ENCODE peak calls at places on chromosomes 5 and 9, in six cellular contexts. One of them, this sample, is unnamed.

GRCh38 chr9:112836394-112836793 is 54.3 kb downstream of the SLC46A2 start:
- DNase-seq in A673: no peak
- DNase-seq in colonic mucosa: peak; percentile 82
- DNase-seq in A549: no peak
- DNase-seq in GM12878: no peak
- DNase-seq in psoas muscle: no peak
- DNase-seq in this sample: no peak

GRCh38 chr5:133944263-133945230 is 23.9 kb downstream of the C5orf15 start:
- DNase-seq in GM12878: no peak
- DNase-seq in A549: peak; percentile 74
- DNase-seq in colonic mucosa: peak; percentile 35
- DNase-seq in psoas muscle: no peak
- DNase-seq in A673: peak; percentile 87
- DNase-seq in this sample: no peak

GRCh38 chr5:135533794-135534193 is 2.0 kb downstream of the NEUROG1 start:
- DNase-seq in GM12878: no peak
- DNase-seq in colonic mucosa: no peak
- DNase-seq in A673: no peak
- DNase-seq in psoas muscle: no peak
- DNase-seq in A549: no peak
- DNase-seq in this sample: no peak

GRCh38 chr9:101381118-101381517 is 3.7 kb downstream of the BAAT start:
- DNase-seq in A549: no peak
- DNase-seq in colonic mucosa: no peak
- DNase-seq in A673: no peak
- DNase-seq in psoas muscle: no peak
- DNase-seq in GM12878: no peak
- DNase-seq in this sample: no peak

GRCh38 chr5:16737173-16737572 is 120.4 kb upstream of the RETREG1 start:
- DNase-seq in GM12878: no peak
- DNase-seq in colonic mucosa: no peak
- DNase-seq in A549: no peak
- DNase-seq in psoas muscle: no peak
- DNase-seq in A673: no peak
- DNase-seq in this sample: no peak

GRCh38 chr9:126449725-126450443 is 123.3 kb downstream of the MVB12B start:
- DNase-seq in A549: no peak
- DNase-seq in colonic mucosa: no peak
- DNase-seq in psoas muscle: no peak
- DNase-seq in A673: no peak
- DNase-seq in GM12878: no peak
- DNase-seq in this sample: no peak

GRCh38 chr9:126228779-126229444 is 97.7 kb upstream of the MVB12B start:
- DNase-seq in A673: peak; percentile 76
- DNase-seq in GM12878: no peak
- DNase-seq in A549: peak; percentile 76
- DNase-seq in psoas muscle: peak; percentile 67
- DNase-seq in colonic mucosa: peak; percentile 71
- DNase-seq in this sample: no peak

GRCh38 chr9:126489604-126490593 is 123.8 kb upstream of the LMX1B start:
- DNase-seq in A673: no peak
- DNase-seq in A549: no peak
- DNase-seq in colonic mucosa: no peak
- DNase-seq in GM12878: no peak
- DNase-seq in psoas muscle: no peak
- DNase-seq in this sample: no peak

GRCh38 chr5:94217216-94217615 is 401.2 kb downstream of the KIAA0825 start:
- DNase-seq in A549: no peak
- DNase-seq in GM12878: no peak
- DNase-seq in A673: no peak
- DNase-seq in colonic mucosa: no peak
- DNase-seq in psoas muscle: no peak
- DNase-seq in this sample: no peak

GRCh38 chr9:23120630-23121029 is 674.0 kb downstream of the DMRTA1 start:
- DNase-seq in A549: no peak
- DNase-seq in psoas muscle: no peak
- DNase-seq in GM12878: no peak
- DNase-seq in colonic mucosa: no peak
- DNase-seq in A673: no peak
- DNase-seq in this sample: no peak

GRCh38 chr9:112332272-112332671 is 1.1 kb downstream of the PTBP3 start:
- DNase-seq in colonic mucosa: no peak
- DNase-seq in GM12878: no peak
- DNase-seq in A673: no peak
- DNase-seq in A549: no peak
- DNase-seq in psoas muscle: no peak
- DNase-seq in this sample: no peak

GRCh38 chr5:57032151-57032551 is 80.2 kb upstream of the MIER3 start:
- DNase-seq in GM12878: no peak
- DNase-seq in psoas muscle: no peak
- DNase-seq in A673: no peak
- DNase-seq in colonic mucosa: peak; percentile 71
- DNase-seq in A549: peak; percentile 60
- DNase-seq in this sample: no peak

GRCh38 chr9:132163457-132163875 is 1.6 kb downstream of the NTNG2 start:
- DNase-seq in psoas muscle: no peak
- DNase-seq in A673: no peak
- DNase-seq in GM12878: no peak
- DNase-seq in colonic mucosa: no peak
- DNase-seq in A549: no peak
- DNase-seq in this sample: no peak

GRCh38 chr9:89797970-89798369 is 193.2 kb downstream of the GADD45G start:
- DNase-seq in A673: no peak
- DNase-seq in A549: no peak
- DNase-seq in psoas muscle: no peak
- DNase-seq in GM12878: no peak
- DNase-seq in colonic mucosa: no peak
- DNase-seq in this sample: no peak

GRCh38 chr9:89794918-89795317 is 190.1 kb downstream of the GADD45G start:
- DNase-seq in A549: no peak
- DNase-seq in psoas muscle: no peak
- DNase-seq in GM12878: no peak
- DNase-seq in A673: no peak
- DNase-seq in colonic mucosa: peak; percentile 51
- DNase-seq in this sample: no peak

GRCh38 chr9:89795555-89796195 is 190.9 kb downstream of the GADD45G start:
- DNase-seq in psoas muscle: no peak
- DNase-seq in colonic mucosa: no peak
- DNase-seq in A673: no peak
- DNase-seq in GM12878: no peak
- DNase-seq in A549: no peak
- DNase-seq in this sample: no peak

GRCh38 chr9:89797255-89797654 is 192.4 kb downstream of the GADD45G start:
- DNase-seq in colonic mucosa: no peak
- DNase-seq in A673: no peak
- DNase-seq in psoas muscle: no peak
- DNase-seq in GM12878: no peak
- DNase-seq in A549: no peak
- DNase-seq in this sample: no peak

DNA sequence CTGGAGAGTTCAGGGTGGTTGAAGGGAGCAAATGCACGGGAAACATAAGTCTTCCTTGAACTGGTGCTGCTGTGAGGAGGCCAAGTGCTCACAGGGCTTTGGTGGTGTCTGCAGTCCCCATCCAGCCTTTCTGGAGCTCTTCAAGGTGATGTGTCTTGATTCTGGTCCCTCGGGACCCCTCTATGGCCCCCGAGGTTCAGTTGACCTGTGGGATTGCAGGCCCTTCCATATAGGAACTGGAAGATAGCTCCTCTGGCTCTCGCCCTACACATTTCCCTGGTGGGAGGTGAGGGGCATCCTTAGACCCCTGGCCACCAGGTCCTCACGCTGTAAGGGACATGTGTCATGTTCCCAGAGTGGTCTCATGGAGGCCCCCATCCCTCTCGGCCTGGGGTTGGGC is 191.8 kb downstream of the GADD45G start:
- DNase-seq in A549: no peak
- DNase-seq in A673: no peak
- DNase-seq in colonic mucosa: no peak
- DNase-seq in psoas muscle: no peak
- DNase-seq in GM12878: no peak
- DNase-seq in this sample: no peak
- H3K4me1 ChIP-seq in A549: no peaks in the 10 kb centered on the region
- H3K4me1 ChIP-seq in A673: no peaks in the 10 kb centered on the region
- H3K4me1 ChIP-seq in colonic mucosa: no peaks in the 10 kb centered on the region
- H3K4me1 ChIP-seq in psoas muscle: no peaks in the 10 kb centered on the region
- H3K4me1 ChIP-seq in GM12878: no peaks in the 10 kb centered on the region
- H3K4me1 ChIP-seq in this sample: no peaks in the 10 kb centered on the region

DNA sequence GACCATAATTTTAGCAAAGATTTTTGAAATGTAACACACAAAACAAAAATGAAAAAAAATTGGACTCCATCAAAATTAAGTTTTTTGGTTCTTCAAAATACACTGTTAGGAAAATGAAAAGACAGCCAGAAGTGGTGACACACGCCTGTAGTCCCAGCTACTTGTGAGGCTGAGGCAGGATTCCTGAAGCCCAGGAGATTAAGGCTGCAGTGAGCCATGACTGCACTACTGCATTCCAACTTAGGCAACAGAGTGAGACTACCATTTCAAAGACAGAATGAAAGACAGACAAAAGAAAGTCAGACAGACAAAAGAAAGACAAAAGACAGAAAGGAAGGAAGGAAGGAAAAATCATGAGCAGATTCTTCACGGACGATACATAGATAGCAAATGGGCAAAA is 7.5 kb downstream of the DIAPH1 start:
- DNase-seq in A549: no peak
- DNase-seq in GM12878: no peak
- DNase-seq in A673: no peak
- DNase-seq in colonic mucosa: no peak
- DNase-seq in psoas muscle: no peak
- DNase-seq in this sample: no peak
- H3K4me1 ChIP-seq in A549: peaks cover 28% of the 10 kb centered on the region
- H3K4me1 ChIP-seq in GM12878: peaks cover 8% of the 10 kb centered on the region
- H3K4me1 ChIP-seq in A673: peaks cover 13% of the 10 kb centered on the region
- H3K4me1 ChIP-seq in colonic mucosa: no peaks in the 10 kb centered on the region
- H3K4me1 ChIP-seq in psoas muscle: peaks cover 80% of the 10 kb centered on the region
- H3K4me1 ChIP-seq in this sample: peaks cover 5% of the 10 kb centered on the region

GRCh38 chr9:86573886-86574285 is 219.7 kb upstream of the TUT7 start:
- DNase-seq in colonic mucosa: no peak
- DNase-seq in GM12878: no peak
- DNase-seq in A549: no peak
- DNase-seq in A673: no peak
- DNase-seq in psoas muscle: no peak
- DNase-seq in this sample: no peak
- H3K4me1 ChIP-seq in colonic mucosa: no peaks in the 10 kb centered on the region
- H3K4me1 ChIP-seq in GM12878: no peaks in the 10 kb centered on the region
- H3K4me1 ChIP-seq in A549: no peaks in the 10 kb centered on the region
- H3K4me1 ChIP-seq in A673: peaks cover 15% of the 10 kb centered on the region
- H3K4me1 ChIP-seq in psoas muscle: no peaks in the 10 kb centered on the region
- H3K4me1 ChIP-seq in this sample: peaks cover 8% of the 10 kb centered on the region

GRCh38 chr5:140221697-140222223 is 46.8 kb downstream of the CYSTM1 start:
- DNase-seq in A673: no peak
- DNase-seq in A549: peak; percentile 24
- DNase-seq in psoas muscle: peak; percentile 60
- DNase-seq in colonic mucosa: peak; percentile 17
- DNase-seq in GM12878: no peak
- DNase-seq in this sample: no peak
- H3K4me1 ChIP-seq in A673: peaks cover 14% of the 10 kb centered on the region
- H3K4me1 ChIP-seq in A549: peaks cover 48% of the 10 kb centered on the region
- H3K4me1 ChIP-seq in psoas muscle: peaks cover 89% of the 10 kb centered on the region
- H3K4me1 ChIP-seq in colonic mucosa: peaks cover 23% of the 10 kb centered on the region
- H3K4me1 ChIP-seq in GM12878: peaks cover 30% of the 10 kb centered on the region
- H3K4me1 ChIP-seq in this sample: peaks cover 32% of the 10 kb centered on the region

DNA sequence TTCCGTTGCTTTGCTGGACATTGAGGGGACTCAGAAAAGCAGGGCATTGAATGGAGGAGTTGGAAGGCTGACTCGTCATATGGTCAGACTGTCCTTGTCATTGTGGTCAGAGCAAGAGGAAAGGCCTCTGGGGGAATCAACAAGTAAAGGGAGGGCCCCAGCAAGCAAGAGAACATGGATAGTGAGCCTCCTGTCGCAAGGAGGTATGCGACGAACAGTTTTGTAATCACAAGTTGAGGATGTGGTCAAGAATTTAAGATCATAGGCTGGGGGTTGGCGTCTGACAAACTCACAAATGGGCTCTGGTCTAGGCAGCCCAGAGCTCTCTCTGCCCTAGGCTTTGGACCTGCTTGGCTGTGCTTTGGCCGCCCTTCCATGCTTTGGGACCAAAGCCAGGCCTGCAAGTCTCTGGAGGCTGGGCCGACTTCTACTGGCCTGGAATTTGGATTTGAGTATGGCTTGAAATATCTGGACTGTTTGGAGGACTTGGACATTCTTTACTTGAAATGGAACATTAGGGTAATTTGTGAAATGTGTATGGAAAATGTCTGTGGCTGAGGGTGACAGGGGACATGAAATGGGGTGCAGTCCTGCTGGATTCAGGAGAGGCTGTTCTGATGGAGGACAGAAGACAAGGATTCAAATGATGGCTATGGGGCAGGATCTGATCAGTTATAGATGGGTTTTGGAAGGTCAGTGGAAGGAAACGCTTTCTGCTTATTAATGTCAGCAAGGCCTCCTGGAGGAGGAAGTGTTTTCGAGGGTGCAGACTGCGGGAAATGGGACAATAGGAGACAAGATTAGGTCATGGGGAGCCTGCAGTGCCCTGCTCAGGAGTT is 19.2 kb upstream of the NDST1 start:
- DNase-seq in A549: no peak
- DNase-seq in GM12878: no peak
- DNase-seq in colonic mucosa: no peak
- DNase-seq in psoas muscle: peak; percentile 76
- DNase-seq in A673: no peak
- DNase-seq in this sample: no peak
- H3K4me1 ChIP-seq in A549: peaks cover 74% of the 10 kb centered on the region
- H3K4me1 ChIP-seq in GM12878: peaks cover 47% of the 10 kb centered on the region
- H3K4me1 ChIP-seq in colonic mucosa: peaks cover 22% of the 10 kb centered on the region
- H3K4me1 ChIP-seq in psoas muscle: peaks cover 68% of the 10 kb centered on the region
- H3K4me1 ChIP-seq in A673: peaks cover 40% of the 10 kb centered on the region
- H3K4me1 ChIP-seq in this sample: peaks cover 68% of the 10 kb centered on the region

GRCh38 chr5:68267044-68267443 is 51.5 kb downstream of the PIK3R1 start:
- DNase-seq in psoas muscle: no peak
- DNase-seq in A673: no peak
- DNase-seq in colonic mucosa: no peak
- DNase-seq in GM12878: no peak
- DNase-seq in A549: no peak
- DNase-seq in this sample: no peak
- H3K4me1 ChIP-seq in psoas muscle: peaks cover 76% of the 10 kb centered on the region
- H3K4me1 ChIP-seq in A673: peaks cover 62% of the 10 kb centered on the region
- H3K4me1 ChIP-seq in colonic mucosa: peaks cover 26% of the 10 kb centered on the region
- H3K4me1 ChIP-seq in GM12878: peaks cover 13% of the 10 kb centered on the region
- H3K4me1 ChIP-seq in A549: peaks cover 16% of the 10 kb centered on the region
- H3K4me1 ChIP-seq in this sample: peaks cover 47% of the 10 kb centered on the region

This sample was measured in keratinocyte.